ENCODE peak calls at places on chromosomes 3 and 15, in six cellular contexts. E is mesothelial cell of epicardium, U is WTC11, Q is OCI-LY7, C is MM.1S, O is ovary. B is an unnamed sample.

GRCh38 chr3:138051946-138052802 is 42.2 kb downstream of the CLDN18 start:
- DNase-seq in U (peak; percentile 59), O (no peak), E (no peak), C (peak; percentile 53), Q (peak; percentile 26), B (peak; percentile 44)

GRCh38 chr3:195154793-195155535 is 116.0 kb downstream of the XXYLT1 start:
- DNase-seq in E (peak; percentile 76), Q (peak; percentile 73), U (no peak), C (no peak), O (peak; percentile 89), B (no peak)

GRCh38 chr3:4988815-4989648 is 9.8 kb downstream of the BHLHE40 start:
- DNase-seq in U (no peak), E (no peak), C (no peak), O (peak; percentile 34), Q (no peak), B (no peak)

GRCh38 chr3:169147246-169148008 is 516.1 kb downstream of the MECOM start:
- DNase-seq in U (peak; percentile 77), Q (no peak), C (peak; percentile 58), O (no peak), E (peak; percentile 59), B (peak; percentile 27)

GRCh38 chr15:68818671-68819450 is 1.8 kb downstream of the ANP32A start:
- DNase-seq in Q (peak; percentile 81), O (peak; percentile 50), U (peak; percentile 56), C (peak; percentile 27), E (peak; percentile 59), B (peak; percentile 53)

GRCh38 chr15:66306381-66306780 is 13.0 kb downstream of the DIS3L start:
- DNase-seq in C (no peak), Q (no peak), U (no peak), O (no peak), E (no peak), B (no peak)

GRCh38 chr15:91965501-91966180 is 112.1 kb downstream of the SLCO3A1 start:
- DNase-seq in C (no peak), O (no peak), Q (no peak), E (no peak), U (no peak), B (no peak)

GRCh38 chr3:173584834-173585831 is 187.6 kb downstream of the NLGN1 start:
- DNase-seq in U (peak; percentile 68), Q (no peak), C (peak; percentile 11), O (peak; percentile 26), E (peak; percentile 49), B (peak; percentile 20)

GRCh38 chr3:196227629-196228493 is 11.5 kb downstream of the SLC51A start:
- DNase-seq in U (no peak), O (peak; percentile 68), E (no peak), C (no peak), Q (no peak), B (no peak)

GRCh38 chr15:36965561-36966342 is 134.6 kb downstream of the MEIS2 start:
- DNase-seq in O (no peak), U (no peak), C (no peak), Q (no peak), E (no peak), B (no peak)

GRCh38 chr15:36878745-36879262 is 221.5 kb downstream of the MEIS2 start:
- DNase-seq in Q (no peak), E (no peak), U (no peak), O (no peak), C (no peak), B (no peak)

GRCh38 chr3:29694783-29695182 is 413.9 kb downstream of the RBMS3 start:
- DNase-seq in Q (no peak), E (no peak), C (no peak), O (no peak), U (no peak), B (no peak)

GRCh38 chr3:120144267-120144666 is 50.0 kb upstream of the GSK3B start:
- DNase-seq in C (no peak), Q (no peak), O (no peak), U (peak; percentile 19), E (no peak), B (no peak)

DNA sequence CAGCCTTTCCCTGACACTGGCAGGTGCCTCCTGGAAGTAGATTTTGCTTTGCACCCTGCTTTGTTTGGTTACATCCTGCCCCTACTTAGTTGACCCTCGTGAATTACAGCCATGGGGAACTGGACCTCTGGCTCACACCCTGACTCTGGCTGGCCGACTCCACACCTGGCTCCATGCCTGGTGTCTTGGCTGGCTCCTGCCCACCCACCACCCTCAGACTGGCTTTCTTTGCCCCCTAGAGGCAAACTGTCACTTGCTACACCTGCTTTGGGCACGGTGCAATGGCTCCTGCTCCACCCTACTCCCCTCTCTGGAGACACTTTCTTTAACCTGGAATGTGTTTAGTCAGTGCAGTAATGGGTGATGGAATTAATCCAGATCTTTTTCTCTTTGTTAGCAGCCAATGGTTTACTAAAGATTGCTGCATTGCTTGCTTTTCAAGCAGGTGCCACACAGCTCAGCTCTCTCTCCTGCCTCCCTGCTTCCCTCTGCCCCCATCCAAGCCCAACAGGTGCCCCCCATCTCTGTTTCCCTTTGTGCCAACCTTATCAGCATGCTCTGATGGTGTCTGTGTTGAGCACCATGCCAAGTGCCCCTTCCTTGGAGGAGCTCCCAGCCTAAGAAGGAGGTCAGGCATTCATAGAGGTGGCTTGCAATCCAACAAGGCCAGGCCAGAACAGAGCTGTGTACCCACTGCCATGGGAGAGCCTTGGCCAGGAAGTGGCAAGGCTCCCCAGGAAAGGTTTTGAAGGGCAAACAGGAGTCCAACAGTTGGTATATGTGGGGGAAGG is 38.4 kb downstream of the RASGRF1 start:
- DNase-seq in Q (no peak), O (no peak), C (no peak), E (no peak), U (no peak), B (no peak)
- TF ChIP-seq CTCF in Q (no peak), O (no peak), C (no peak), E (no peak), U (no peak), B (no peak)

GRCh38 chr3:43071313-43071893 is 34.5 kb downstream of the POMGNT2 start:
- DNase-seq in E (no peak), U (peak; percentile 43), Q (peak; percentile 5), C (no peak), O (no peak), B (no peak)
- TF ChIP-seq CTCF in E (peak; percentile 60), U (peak; percentile 87), Q (peak; percentile 77), C (peak; percentile 40), O (no peak), B (peak; percentile 49)

GRCh38 chr15:90650117-90650955 is 66.8 kb upstream of the BLM start:
- DNase-seq in U (no peak), C (no peak), Q (no peak), O (no peak), E (no peak), B (no peak)
- TF ChIP-seq CTCF in U (no peak), C (no peak), Q (no peak), O (no peak), E (no peak), B (no peak)

GRCh38 chr3:47824541-47825473 is 21.9 kb downstream of the DHX30 start:
- DNase-seq in C (peak; percentile 84), E (peak; percentile 81), U (peak; percentile 82), O (peak; percentile 76), Q (peak; percentile 87), B (peak; percentile 72)
- TF ChIP-seq CTCF in C (peak; percentile 86), E (peak; percentile 78), U (peak; percentile 41), O (peak; percentile 94), Q (peak; percentile 86), B (peak; percentile 94)

DNA sequence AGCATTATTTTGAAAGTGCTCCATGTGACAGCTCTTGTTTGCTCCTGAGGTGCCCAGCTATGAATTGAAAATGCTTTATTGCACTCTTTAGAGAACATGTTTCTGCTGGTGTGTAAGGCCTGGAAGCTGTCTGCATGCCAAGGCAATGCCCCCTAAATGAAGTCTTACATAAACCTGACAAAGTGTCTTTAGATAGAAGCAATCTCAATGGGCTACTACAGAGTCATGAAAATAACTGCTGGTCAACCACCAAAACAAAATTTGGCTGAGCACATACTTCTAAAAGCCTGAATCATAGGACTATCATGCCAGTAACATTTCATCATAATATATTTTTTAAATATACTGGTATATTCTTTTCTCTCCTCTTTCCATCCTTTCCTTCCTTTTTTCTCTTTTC is 178.7 kb downstream of the THRB start:
- DNase-seq in C (no peak), U (no peak), Q (no peak), E (no peak), O (no peak), B (no peak)
- TF ChIP-seq CTCF in C (no peak), U (no peak), Q (no peak), E (no peak), O (no peak), B (no peak)

GRCh38 chr3:14238356-14238755 is 59.7 kb downstream of the LSM3 start:
- DNase-seq in Q (no peak), E (no peak), C (no peak), U (no peak), O (peak; percentile 8), B (no peak)

GRCh38 chr3:14234197-14235002 is 55.8 kb downstream of the LSM3 start:
- DNase-seq in U (no peak), O (peak; percentile 67), E (no peak), Q (no peak), C (no peak), B (no peak)

GRCh38 chr3:14237431-14237830 is 58.8 kb downstream of the LSM3 start:
- DNase-seq in E (no peak), U (no peak), O (peak; percentile 25), Q (no peak), C (no peak), B (no peak)

GRCh38 chr3:14235003-14235876 is 56.6 kb downstream of the LSM3 start:
- DNase-seq in O (no peak), E (no peak), Q (no peak), C (no peak), U (no peak), B (no peak)

GRCh38 chr3:14235896-14236295 is 57.3 kb downstream of the LSM3 start:
- DNase-seq in Q (no peak), U (no peak), C (no peak), O (no peak), E (no peak), B (no peak)
- TF ChIP-seq CTCF in Q (no peak), U (no peak), C (no peak), O (no peak), E (no peak), B (no peak)

B was measured in progenitor cell of endocrine pancreas.